ENCODE peak calls at places on chromosomes 4 and X, in seven cellular contexts. One of them, this sample, is unnamed.

GRCh38 chr4:37634180-37634579 is 52.0 kb downstream of the RELL1 start:
- DNase-seq in substantia nigra: no peak
- DNase-seq in NCI-H460: no peak
- DNase-seq in epithelial cell of esophagus: no peak
- DNase-seq in kidney glomerular epithelial cell: no peak
- DNase-seq in NCI-H2029: no peak
- DNase-seq in GM12865: peak
- DNase-seq in this sample: no peak

GRCh38 chrX:150573702-150574101 is 5.3 kb downstream of the MTM1 start:
- DNase-seq in NCI-H460: no peak
- DNase-seq in NCI-H2029: no peak
- DNase-seq in substantia nigra: no peak
- DNase-seq in kidney glomerular epithelial cell: no peak
- DNase-seq in GM12865: peak
- DNase-seq in epithelial cell of esophagus: no peak
- DNase-seq in this sample: no peak

GRCh38 chr4:79164961-79165610 is 160.8 kb downstream of the NAA11 start:
- DNase-seq in epithelial cell of esophagus: no peak
- DNase-seq in NCI-H2029: no peak
- DNase-seq in NCI-H460: no peak
- DNase-seq in substantia nigra: no peak
- DNase-seq in kidney glomerular epithelial cell: no peak
- DNase-seq in GM12865: no peak
- DNase-seq in this sample: no peak

GRCh38 chrX:154040307-154040756 is 20.6 kb upstream of the IRAK1 start:
- DNase-seq in NCI-H460: no peak
- DNase-seq in kidney glomerular epithelial cell: no peak
- DNase-seq in NCI-H2029: no peak
- DNase-seq in substantia nigra: no peak
- DNase-seq in GM12865: no peak
- DNase-seq in epithelial cell of esophagus: peak
- DNase-seq in this sample: peak

GRCh38 chr4:142350886-142351285 is 495.2 kb downstream of the INPP4B start:
- DNase-seq in GM12865: no peak
- DNase-seq in kidney glomerular epithelial cell: no peak
- DNase-seq in NCI-H460: peak
- DNase-seq in substantia nigra: no peak
- DNase-seq in epithelial cell of esophagus: peak
- DNase-seq in NCI-H2029: peak
- DNase-seq in this sample: no peak

GRCh38 chr4:53653484-53654053 is 62.3 kb upstream of the LNX1 start:
- DNase-seq in NCI-H460: no peak
- DNase-seq in epithelial cell of esophagus: peak
- DNase-seq in GM12865: peak
- DNase-seq in NCI-H2029: peak
- DNase-seq in kidney glomerular epithelial cell: no peak
- DNase-seq in substantia nigra: no peak
- DNase-seq in this sample: no peak

GRCh38 chrX:23334536-23334870 is at the start of gene PTCHD1:
- DNase-seq in substantia nigra: no peak
- DNase-seq in kidney glomerular epithelial cell: no peak
- DNase-seq in NCI-H460: no peak
- DNase-seq in epithelial cell of esophagus: no peak
- DNase-seq in NCI-H2029: no peak
- DNase-seq in GM12865: no peak
- DNase-seq in this sample: no peak

GRCh38 chr4:52713456-52713937 is 37.7 kb downstream of the ERVMER34-1 start:
- DNase-seq in substantia nigra: no peak
- DNase-seq in epithelial cell of esophagus: no peak
- DNase-seq in NCI-H2029: no peak
- DNase-seq in GM12865: peak
- DNase-seq in kidney glomerular epithelial cell: no peak
- DNase-seq in NCI-H460: no peak
- DNase-seq in this sample: no peak

GRCh38 chr4:6722891-6723290 is 6.9 kb downstream of the BLOC1S4 start:
- DNase-seq in epithelial cell of esophagus: no peak
- DNase-seq in substantia nigra: no peak
- DNase-seq in NCI-H460: no peak
- DNase-seq in NCI-H2029: no peak
- DNase-seq in kidney glomerular epithelial cell: no peak
- DNase-seq in GM12865: no peak
- DNase-seq in this sample: no peak

GRCh38 chr4:126172126-126172525 is 857.4 kb downstream of the FAT4 start:
- DNase-seq in epithelial cell of esophagus: peak
- DNase-seq in kidney glomerular epithelial cell: no peak
- DNase-seq in NCI-H2029: no peak
- DNase-seq in NCI-H460: no peak
- DNase-seq in substantia nigra: no peak
- DNase-seq in GM12865: peak
- DNase-seq in this sample: no peak

GRCh38 chr4:113316879-113317278 is 267.4 kb downstream of the ANK2 start:
- DNase-seq in GM12865: peak
- DNase-seq in substantia nigra: no peak
- DNase-seq in kidney glomerular epithelial cell: no peak
- DNase-seq in NCI-H2029: no peak
- DNase-seq in NCI-H460: no peak
- DNase-seq in epithelial cell of esophagus: no peak
- DNase-seq in this sample: no peak

GRCh38 chrX:23513121-23513520 is 154.2 kb upstream of the PRDX4 start:
- DNase-seq in GM12865: no peak
- DNase-seq in substantia nigra: no peak
- DNase-seq in NCI-H2029: no peak
- DNase-seq in NCI-H460: no peak
- DNase-seq in epithelial cell of esophagus: no peak
- DNase-seq in kidney glomerular epithelial cell: no peak
- DNase-seq in this sample: no peak

GRCh38 chr4:122798101-122798500 is 28.5 kb upstream of the FGF2 start:
- DNase-seq in kidney glomerular epithelial cell: peak
- DNase-seq in NCI-H2029: no peak
- DNase-seq in GM12865: peak
- DNase-seq in substantia nigra: no peak
- DNase-seq in NCI-H460: peak
- DNase-seq in epithelial cell of esophagus: peak
- DNase-seq in this sample: peak

GRCh38 chr4:89823416-89823815 is 13.5 kb downstream of the SNCA start:
- DNase-seq in NCI-H2029: no peak
- DNase-seq in kidney glomerular epithelial cell: peak
- DNase-seq in GM12865: no peak
- DNase-seq in epithelial cell of esophagus: peak
- DNase-seq in NCI-H460: no peak
- DNase-seq in substantia nigra: no peak
- DNase-seq in this sample: no peak